ENCODE peak calls at places on chromosome 22, in nine cellular contexts. U is left ventricle myocardium inferior; G is thyroid gland; F is CD4-positive, CD25-positive, alpha-beta regulatory T cell; Q is tibial nerve; W is adrenal gland; R is colonic mucosa; D is BJ; T is heart right ventricle. O is an unnamed sample.
A peak's percentile ranks its signal among the peaks of the same experiment; 100 is the strongest.

GRCh38 chr22:32900856-32901255 is 99.4 kb downstream of the TIMP3 start:
- DNase-seq in T (no peak), R (no peak), G (no peak), W (no peak), Q (no peak), D (no peak), F (no peak), U (no peak), O (no peak)

GRCh38 chr22:23107487-23108323 is 34.1 kb downstream of the RSPH14 start:
- DNase-seq in T (no peak), R (peak; percentile 44), D (no peak), W (no peak), Q (no peak), G (no peak), U (no peak), F (no peak), O (no peak)

GRCh38 chr22:26172389-26172990 is 3.2 kb downstream of the SEZ6L start:
- DNase-seq in D (no peak), G (peak; percentile 42), R (peak; percentile 36), U (no peak), T (peak; percentile 9), Q (no peak), F (no peak), W (peak; percentile 63), O (no peak)

GRCh38 chr22:47178339-47178738 is 415.9 kb downstream of the TBC1D22A start:
- DNase-seq in D (no peak), Q (peak; percentile 2), F (no peak), T (no peak), U (no peak), W (no peak), R (no peak), G (no peak), O (no peak)

GRCh38 chr22:25068701-25069100 is 116.2 kb downstream of the KIAA1671 start:
- DNase-seq in D (no peak), Q (no peak), U (no peak), R (no peak), T (no peak), F (no peak), W (no peak), G (no peak), O (no peak)

GRCh38 chr22:24474221-24474620 is 20.9 kb upstream of the UPB1 start:
- DNase-seq in T (no peak), R (no peak), D (peak; percentile 78), F (no peak), W (peak; percentile 18), U (no peak), G (no peak), Q (no peak), O (no peak)

GRCh38 chr22:39546889-39547586 is 14.5 kb upstream of the RPS19BP1 start:
- DNase-seq in U (no peak), D (no peak), T (no peak), Q (no peak), W (no peak), G (peak; percentile 95), F (no peak), R (no peak), O (no peak)

GRCh38 chr22:33841281-33842005 is 78.8 kb downstream of the LARGE1 start:
- DNase-seq in G (no peak), Q (no peak), R (no peak), T (no peak), D (no peak), U (no peak), F (no peak), W (peak; percentile 27), O (no peak)

GRCh38 chr22:20312396-20313191 is 7.3 kb downstream of the DGCR6L start:
- DNase-seq in D (no peak), F (no peak), W (no peak), T (peak; percentile 1), G (no peak), R (peak; percentile 14), U (no peak), Q (no peak), O (no peak)

GRCh38 chr22:49880281-49880680 is 26.6 kb downstream of the ZBED4 start:
- DNase-seq in Q (no peak), W (no peak), D (no peak), T (no peak), R (no peak), F (no peak), G (peak; percentile 22), U (no peak), O (no peak)

GRCh38 chr22:30285846-30286200 is 3.5 kb downstream of the CASTOR1 start:
- DNase-seq in D (no peak), F (no peak), W (no peak), U (no peak), R (no peak), Q (no peak), G (no peak), T (no peak), O (no peak)

GRCh38 chr22:17845340-17845739 is 71.1 kb upstream of the BID start:
- DNase-seq in G (peak; percentile 82), Q (no peak), D (no peak), F (no peak), U (no peak), W (no peak), R (no peak), T (no peak), O (peak; percentile 43)

DNA sequence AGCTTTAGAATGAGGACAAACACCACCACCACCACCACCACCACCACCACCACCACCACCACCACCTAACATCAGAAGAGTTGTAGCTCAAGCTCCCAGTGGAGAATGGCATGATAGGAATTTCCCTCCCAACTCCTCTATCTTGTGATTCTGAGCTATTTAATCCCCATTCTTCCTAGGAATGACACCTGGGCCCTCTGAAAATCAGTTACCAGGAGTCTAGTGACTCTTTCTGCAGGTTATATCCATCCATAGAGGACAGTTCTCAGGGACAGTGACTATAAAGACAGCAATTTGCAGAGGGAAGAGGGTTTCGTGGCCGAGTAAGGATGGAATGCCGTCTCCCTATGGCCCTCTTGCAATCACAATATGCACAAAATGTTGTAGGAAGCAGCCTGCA is 27.8 kb downstream of the MYH9 start:
- DNase-seq in F (no peak), U (no peak), R (no peak), W (no peak), G (no peak), D (no peak), Q (no peak), T (no peak), O (no peak)
- H3K36me3 ChIP-seq in F (peaks cover 29% of the 10 kb centered on the region), U (peaks cover 5% of the 10 kb centered on the region), R (no peaks in the 10 kb centered on the region), W (no peaks in the 10 kb centered on the region), G (no peaks in the 10 kb centered on the region), D (peaks cover 3% of the 10 kb centered on the region), Q (no peaks in the 10 kb centered on the region), T (peaks cover 44% of the 10 kb centered on the region), O (no peaks in the 10 kb centered on the region)

GRCh38 chr22:37492428-37493344 is 6.5 kb upstream of the MFNG start:
- DNase-seq in W (peak; percentile 47), U (no peak), T (no peak), Q (no peak), R (peak; percentile 63), F (no peak), G (no peak), D (no peak), O (no peak)
- H3K36me3 ChIP-seq in W (no peaks in the 10 kb centered on the region), U (peaks cover 24% of the 10 kb centered on the region), T (peaks cover 15% of the 10 kb centered on the region), Q (no peaks in the 10 kb centered on the region), R (no peaks in the 10 kb centered on the region), F (no peaks in the 10 kb centered on the region), G (no peaks in the 10 kb centered on the region), D (peaks cover 1% of the 10 kb centered on the region), O (no peaks in the 10 kb centered on the region)

DNA sequence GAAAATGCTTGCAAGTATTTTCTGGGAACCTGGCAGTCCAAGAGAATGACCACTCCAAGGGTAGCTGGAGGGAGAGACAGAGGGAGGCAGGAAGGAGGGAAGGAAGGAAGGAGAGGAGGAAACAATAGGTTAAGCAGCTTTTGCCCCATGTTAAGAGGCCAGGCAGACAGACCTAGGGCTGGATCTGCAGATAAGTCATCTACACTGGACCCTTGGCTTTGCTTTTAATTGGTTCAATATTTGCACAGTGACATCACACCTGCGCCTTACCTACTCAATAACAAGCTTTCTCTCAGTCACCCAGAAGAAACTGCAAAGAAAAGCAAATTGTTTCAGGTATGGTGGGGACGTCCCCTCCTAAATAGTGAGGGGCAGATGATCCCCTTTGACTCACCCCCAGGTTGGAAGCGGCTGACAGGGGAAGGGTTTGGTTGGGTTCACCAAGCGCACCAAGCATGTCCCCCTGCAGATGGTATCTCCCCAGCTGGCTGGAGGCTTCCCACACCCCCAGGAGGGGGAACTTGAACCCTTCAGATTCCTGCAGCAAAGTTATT is 24.3 kb downstream of the MYH9 start:
- DNase-seq in F (no peak), G (no peak), T (no peak), R (no peak), U (no peak), Q (no peak), D (no peak), W (no peak), O (no peak)
- H3K36me3 ChIP-seq in F (peaks cover 34% of the 10 kb centered on the region), G (no peaks in the 10 kb centered on the region), T (peaks cover 69% of the 10 kb centered on the region), R (no peaks in the 10 kb centered on the region), U (peaks cover 5% of the 10 kb centered on the region), Q (no peaks in the 10 kb centered on the region), D (peaks cover 5% of the 10 kb centered on the region), W (no peaks in the 10 kb centered on the region), O (no peaks in the 10 kb centered on the region)

GRCh38 chr22:36365020-36365411 is 22.8 kb downstream of the MYH9 start:
- DNase-seq in T (peak; percentile 80), U (peak; percentile 44), D (peak; percentile 66), G (peak; percentile 54), F (peak; percentile 86), Q (no peak), W (peak; percentile 91), R (peak; percentile 67), O (peak; percentile 75)
- H3K36me3 ChIP-seq in T (peaks cover 71% of the 10 kb centered on the region), U (peaks cover 5% of the 10 kb centered on the region), D (peaks cover 5% of the 10 kb centered on the region), G (no peaks in the 10 kb centered on the region), F (peaks cover 34% of the 10 kb centered on the region), Q (no peaks in the 10 kb centered on the region), W (no peaks in the 10 kb centered on the region), R (no peaks in the 10 kb centered on the region), O (no peaks in the 10 kb centered on the region)

DNA sequence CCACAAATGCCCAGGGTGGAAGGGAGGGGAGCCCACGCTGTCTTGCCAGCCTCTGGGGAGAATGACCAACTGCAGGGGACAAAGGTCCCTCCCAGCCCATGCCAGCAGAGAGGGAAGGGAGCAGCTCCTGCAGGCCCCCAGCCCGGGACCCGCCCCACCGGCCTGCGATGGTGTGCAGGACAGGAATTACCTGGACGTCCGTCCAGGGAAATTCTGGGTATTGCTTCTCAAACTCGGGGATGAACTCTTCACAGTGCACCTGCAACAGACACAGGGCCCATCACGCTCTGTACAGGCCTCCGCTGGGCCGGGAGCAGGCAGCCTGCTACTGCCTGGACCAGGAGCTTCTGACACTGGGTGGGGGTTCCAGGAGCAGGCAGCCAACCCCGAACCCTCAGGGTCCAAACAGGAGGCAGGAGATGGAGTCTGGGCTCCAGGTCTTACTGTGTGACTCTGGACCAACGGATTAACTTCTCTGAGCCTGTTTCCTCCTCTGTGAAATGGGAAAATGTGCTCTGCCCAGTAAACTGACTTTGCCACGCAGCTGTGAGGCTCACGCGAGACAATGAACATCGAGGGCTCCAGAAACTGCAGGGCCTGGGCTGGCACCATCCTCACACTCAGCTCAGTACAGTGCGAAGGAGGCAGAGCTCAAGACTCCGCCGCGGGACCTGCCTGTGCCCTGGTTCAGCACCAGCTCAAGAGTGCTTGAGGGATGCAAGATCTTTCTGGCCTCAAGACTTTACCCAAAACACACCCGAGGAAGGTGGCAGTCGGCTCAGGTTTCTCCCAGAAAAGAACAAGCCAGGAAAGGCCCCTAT is 17.4 kb downstream of the TTLL12 start:
- DNase-seq in T (no peak), D (no peak), W (no peak), U (no peak), Q (no peak), G (no peak), R (no peak), F (no peak), O (no peak)
- H3K36me3 ChIP-seq in T (peaks cover 63% of the 10 kb centered on the region), D (peaks cover 30% of the 10 kb centered on the region), W (no peaks in the 10 kb centered on the region), U (peaks cover 59% of the 10 kb centered on the region), Q (peaks cover 4% of the 10 kb centered on the region), G (peaks cover 27% of the 10 kb centered on the region), R (no peaks in the 10 kb centered on the region), F (peaks cover 19% of the 10 kb centered on the region), O (no peaks in the 10 kb centered on the region)

O was measured in uterus.